ENCODE peak calls at places on chromosomes 13 and 19, in seven cellular contexts. M is tibial nerve, U is right lobe of liver, K is uterus, P is spleen, F is stomach, C is thyroid gland. J is an unnamed sample.

GRCh38 chr13:87884874-87885273 is 213.7 kb downstream of the SLITRK5 start:
- DNase-seq in F (no peak), M (no peak), P (no peak), C (no peak), K (no peak), U (no peak), J (no peak)

GRCh38 chr19:49916839-49917733 is 11.9 kb upstream of the ATF5 start:
- DNase-seq in C (no peak), U (peak; percentile 75), K (no peak), P (no peak), M (no peak), F (no peak), J (no peak)

GRCh38 chr13:59364508-59365187 is 799.1 kb downstream of the DIAPH3 start:
- DNase-seq in P (no peak), U (no peak), K (no peak), C (no peak), M (no peak), F (no peak), J (no peak)

GRCh38 chr13:92716749-92717148 is 509.9 kb upstream of the GPC6 start:
- DNase-seq in U (no peak), K (no peak), P (no peak), M (peak; percentile 5), F (no peak), C (no peak), J (no peak)

GRCh38 chr19:19167612-19168011 is 2.5 kb downstream of the MEF2B start:
- DNase-seq in K (no peak), C (no peak), U (no peak), M (no peak), F (no peak), P (no peak), J (no peak)

GRCh38 chr19:11821474-11821873 is 7.4 kb downstream of the ZNF440 start:
- DNase-seq in U (no peak), M (no peak), F (no peak), P (no peak), C (no peak), K (no peak), J (no peak)

GRCh38 chr19:27971071-27971470 is 1241.9 kb downstream of the UQCRFS1 start:
- DNase-seq in K (no peak), C (no peak), P (no peak), M (no peak), U (no peak), F (no peak), J (no peak)

GRCh38 chr13:53005631-53006030 is 23.0 kb upstream of the OLFM4 start:
- DNase-seq in C (no peak), P (no peak), U (no peak), F (no peak), M (no peak), K (no peak), J (no peak)

GRCh38 chr13:30832845-30833332 is 73.2 kb upstream of the MEDAG start:
- DNase-seq in P (no peak), M (no peak), F (peak; percentile 88), K (peak; percentile 31), U (no peak), C (peak; percentile 96), J (peak; percentile 45)

GRCh38 chr13:72963762-72964161 is 95.0 kb upstream of the KLF5 start:
- DNase-seq in C (no peak), U (no peak), M (no peak), K (no peak), P (no peak), F (no peak), J (no peak)

GRCh38 chr19:48627211-48627864 is 8.0 kb downstream of the SPHK2 start:
- DNase-seq in C (no peak), F (no peak), U (no peak), P (peak; percentile 79), M (no peak), K (no peak), J (no peak)

GRCh38 chr19:2461751-2462634 is 5.2 kb upstream of the LMNB2 start:
- DNase-seq in U (peak; percentile 68), K (peak; percentile 41), C (peak; percentile 22), P (peak; percentile 85), F (peak; percentile 34), M (no peak), J (peak; percentile 64)

GRCh38 chr19:16898306-16899015 is 9.7 kb downstream of the F2RL3 start:
- DNase-seq in U (no peak), M (no peak), K (no peak), C (no peak), P (no peak), F (no peak), J (no peak)

GRCh38 chr19:16896913-16897571 is 8.2 kb downstream of the F2RL3 start:
- DNase-seq in M (peak; percentile 97), U (peak; percentile 91), F (peak; percentile 96), K (peak; percentile 90), C (peak; percentile 87), P (peak; percentile 95), J (peak; percentile 95)

GRCh38 chr19:16899566-16900075 is 10.8 kb downstream of the F2RL3 start:
- DNase-seq in F (peak; percentile 46), P (peak; percentile 84), U (no peak), C (no peak), M (no peak), K (no peak), J (no peak)

GRCh38 chr19:16896098-16896912 is 7.5 kb downstream of the F2RL3 start:
- DNase-seq in P (peak; percentile 86), F (no peak), M (no peak), K (no peak), C (no peak), U (no peak), J (no peak)

DNA sequence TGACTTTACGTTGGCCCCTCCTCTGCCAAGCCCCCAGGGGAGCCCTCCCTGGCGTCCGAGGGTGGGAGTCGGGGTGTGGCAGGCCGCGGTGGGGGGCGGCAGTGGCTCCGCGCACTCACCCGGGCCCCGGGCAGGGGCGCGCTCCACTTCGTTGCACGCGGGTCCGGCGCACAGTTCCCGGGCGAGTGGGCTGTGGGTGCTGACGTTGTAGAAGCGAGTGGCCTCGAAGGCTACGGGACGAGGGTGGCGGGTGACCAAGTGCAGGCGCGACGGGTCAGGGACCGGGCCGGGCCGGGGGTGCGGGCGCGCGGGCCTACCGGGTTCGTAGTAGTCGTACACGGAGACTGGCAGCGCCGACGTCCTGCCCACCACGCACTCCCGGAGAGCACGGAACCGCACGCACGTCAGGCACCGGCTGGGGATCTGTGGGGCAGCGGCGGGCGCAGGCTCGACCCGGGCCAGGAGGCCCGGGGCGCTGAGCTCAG is 8.8 kb downstream of the F2RL3 start:
- DNase-seq in M (no peak), U (peak; percentile 63), F (peak; percentile 53), P (peak; percentile 89), C (no peak), K (no peak), J (no peak)
- TF ChIP-seq POLR2A in M (no peak), U (no peak), F (no peak), P (no peak), C (peak; percentile 31), K (peak; percentile 69), J (peak; percentile 22)

DNA sequence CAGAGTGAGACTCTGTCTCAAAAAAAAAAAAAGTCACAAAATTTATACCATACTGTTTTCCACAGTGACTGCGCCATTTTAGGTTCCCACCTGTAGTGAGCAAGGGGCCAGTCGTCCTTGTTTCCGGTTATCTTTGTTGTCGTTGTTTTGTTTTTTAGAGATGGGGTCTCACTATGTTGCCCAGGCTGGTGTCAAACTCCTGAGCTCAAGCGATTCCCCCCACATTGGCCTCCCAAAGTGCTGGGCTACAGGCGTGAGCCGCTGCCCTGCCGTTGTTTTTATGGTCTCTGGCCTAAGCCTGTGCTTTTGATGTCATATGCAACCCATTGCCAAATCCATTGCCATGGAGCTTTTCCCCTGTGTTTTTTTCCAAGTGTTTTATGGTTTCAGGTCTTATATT is 3.3 kb downstream of the UPF3A start:
- DNase-seq in P (peak; percentile 34), M (no peak), F (no peak), U (no peak), K (no peak), C (no peak), J (no peak)
- H3K4me1 ChIP-seq in P (peaks cover 21% of the 10 kb centered on the region), M (peaks cover 17% of the 10 kb centered on the region), F (peaks cover 14% of the 10 kb centered on the region), U (no peaks in the 10 kb centered on the region), K (no peaks in the 10 kb centered on the region), C (peaks cover 54% of the 10 kb centered on the region), J (peaks cover 16% of the 10 kb centered on the region)

GRCh38 chr19:21138130-21138529 is 3.7 kb upstream of the ZNF431 start:
- DNase-seq in C (no peak), P (no peak), U (no peak), M (no peak), F (no peak), K (no peak), J (no peak)

GRCh38 chr19:21143846-21144245 is 2.0 kb downstream of the ZNF431 start:
- DNase-seq in C (peak; percentile 37), K (no peak), F (no peak), U (no peak), P (no peak), M (no peak), J (no peak)

GRCh38 chr19:21143428-21143827 is 1.6 kb downstream of the ZNF431 start:
- DNase-seq in K (no peak), P (no peak), U (no peak), M (no peak), C (no peak), F (no peak), J (no peak)

GRCh38 chr19:21147540-21147939 is 5.7 kb downstream of the ZNF431 start:
- DNase-seq in F (no peak), U (no peak), P (no peak), C (no peak), K (no peak), M (no peak), J (no peak)

DNA sequence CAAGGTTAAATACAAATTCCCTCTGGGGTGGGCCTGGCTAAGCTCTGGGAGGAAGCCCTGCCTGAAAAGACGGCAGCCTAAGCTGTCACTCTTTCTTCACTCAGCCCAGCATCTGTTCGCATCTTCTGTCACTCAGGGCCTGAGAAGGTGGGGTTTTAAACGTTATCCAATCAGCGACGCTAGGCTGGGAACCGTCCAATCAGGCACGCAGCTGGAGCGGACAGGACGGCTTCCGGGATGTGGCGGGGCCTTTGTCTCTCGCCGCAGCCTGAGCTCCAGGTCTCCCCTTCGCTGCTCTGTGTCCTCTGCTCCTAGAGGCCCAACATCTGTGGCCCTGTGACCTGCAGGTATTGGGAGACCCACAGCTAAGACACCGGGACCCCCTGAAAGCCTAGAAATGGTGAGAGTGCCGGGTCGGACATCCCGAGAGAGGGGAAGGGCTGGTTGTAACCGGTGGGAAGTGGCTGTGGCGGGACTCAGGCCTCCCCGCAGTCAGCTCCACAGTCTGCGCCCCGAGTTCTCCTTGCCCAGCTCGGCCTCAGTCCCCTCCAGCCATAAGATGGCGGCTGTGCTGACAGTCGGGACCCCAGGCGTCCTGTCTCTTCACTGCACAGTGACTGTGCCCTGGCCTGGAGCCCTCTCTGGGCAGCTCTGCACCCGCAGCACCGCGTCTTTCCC is at the start of gene ZNF431:
- DNase-seq in P (peak; percentile 94), C (peak; percentile 94), U (peak; percentile 87), K (peak; percentile 92), M (peak; percentile 92), F (peak; percentile 91), J (peak; percentile 94)
- TF ChIP-seq POLR2A in P (no peak), C (peak; percentile 93), U (peak; percentile 36), K (no peak), M (peak; percentile 23), F (no peak), J (no peak)

DNA sequence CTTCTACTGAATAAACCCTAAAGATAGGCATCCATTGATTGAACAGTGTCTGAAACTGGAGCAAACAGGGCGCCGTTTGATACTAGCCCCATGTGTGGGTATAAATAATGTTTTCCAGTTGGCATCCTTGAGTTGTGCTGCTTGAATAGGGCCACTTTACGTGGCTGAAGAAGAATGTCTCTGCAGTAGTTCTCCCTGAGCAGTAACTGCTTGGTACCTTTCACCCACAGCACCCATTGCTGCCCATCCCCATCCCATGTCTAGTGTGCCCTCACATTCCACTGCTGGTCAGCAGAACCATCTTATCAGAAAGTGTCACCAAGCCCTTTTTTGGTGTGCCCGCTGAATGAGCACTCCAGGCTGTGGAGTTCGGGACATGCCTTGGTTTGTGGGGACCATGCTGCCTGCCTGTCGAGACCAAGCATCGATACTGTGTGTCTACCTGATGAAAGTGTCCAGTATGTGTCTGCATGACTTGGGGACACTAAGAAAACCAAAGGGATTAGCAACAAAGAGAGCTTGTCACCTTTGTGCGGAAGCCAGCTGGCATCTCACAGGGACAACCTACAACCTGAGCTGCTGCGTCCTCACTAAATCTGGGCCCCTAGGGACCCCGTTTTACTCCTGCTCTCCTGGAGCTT is 162.0 kb downstream of the TM9SF2 start:
- DNase-seq in M (no peak), U (no peak), C (no peak), F (no peak), P (no peak), K (no peak), J (no peak)
- H3K4me1 ChIP-seq in M (no peaks in the 10 kb centered on the region), U (no peaks in the 10 kb centered on the region), C (peaks cover 6% of the 10 kb centered on the region), F (peaks cover 9% of the 10 kb centered on the region), P (peaks cover 11% of the 10 kb centered on the region), K (no peaks in the 10 kb centered on the region), J (peaks cover 7% of the 10 kb centered on the region)